ENCODE peak calls at places on chromosomes 11 and 22, in four cellular contexts. V, E, I and G are unnamed samples.

GRCh38 chr22:44029069-44029468 is 5.0 kb downstream of the PARVB start:
- DNase-seq in E (no peak), V (no peak), I (no peak), G (no peak)

GRCh38 chr11:70568504-70569172 is 170.3 kb downstream of the CTTN start:
- DNase-seq in V (peak; percentile 72), I (peak; percentile 45), E (peak; percentile 71), G (no peak)

GRCh38 chr11:88175004-88175706 is at the start of gene RAB38:
- DNase-seq in I (peak; percentile 27), E (peak; percentile 80), V (peak; percentile 81), G (no peak)

GRCh38 chr11:83836883-83837654 is 550.9 kb upstream of the CCDC90B start:
- DNase-seq in E (peak; percentile 75), V (peak; percentile 61), I (peak; percentile 57), G (peak; percentile 91)

GRCh38 chr22:27453688-27454087 is 347.9 kb downstream of the MN1 start:
- DNase-seq in V (no peak), E (peak; percentile 47), I (no peak), G (no peak)

GRCh38 chr11:74090701-74091100 is 80.1 kb downstream of the C2CD3 start:
- DNase-seq in I (peak; percentile 25), V (no peak), E (peak; percentile 13), G (no peak)

GRCh38 chr11:61126266-61126665 is 24.0 kb downstream of the CD5 start:
- DNase-seq in I (no peak), V (peak; percentile 52), E (peak; percentile 56), G (no peak)

GRCh38 chr22:49052560-49052959 is 775.1 kb downstream of the BRD1 start:
- DNase-seq in E (no peak), V (no peak), I (no peak), G (no peak)

GRCh38 chr11:629237-629583 is 2.2 kb upstream of the SCT start:
- DNase-seq in I (no peak), E (no peak), V (peak; percentile 46), G (no peak)

GRCh38 chr22:16609548-16610261 is 17.1 kb upstream of the CCT8L2 start:
- DNase-seq in E (no peak), I (peak; percentile 35), V (no peak), G (no peak)

GRCh38 chr22:30325724-30326703 is 727 bp downstream of the TBC1D10A start:
- DNase-seq in V (peak; percentile 49), E (peak; percentile 12), I (peak; percentile 68), G (peak; percentile 69)

GRCh38 chr11:48001438-48002021 is 21.2 kb downstream of the PTPRJ start:
- DNase-seq in E (no peak), V (no peak), I (no peak), G (peak; percentile 81)

DNA sequence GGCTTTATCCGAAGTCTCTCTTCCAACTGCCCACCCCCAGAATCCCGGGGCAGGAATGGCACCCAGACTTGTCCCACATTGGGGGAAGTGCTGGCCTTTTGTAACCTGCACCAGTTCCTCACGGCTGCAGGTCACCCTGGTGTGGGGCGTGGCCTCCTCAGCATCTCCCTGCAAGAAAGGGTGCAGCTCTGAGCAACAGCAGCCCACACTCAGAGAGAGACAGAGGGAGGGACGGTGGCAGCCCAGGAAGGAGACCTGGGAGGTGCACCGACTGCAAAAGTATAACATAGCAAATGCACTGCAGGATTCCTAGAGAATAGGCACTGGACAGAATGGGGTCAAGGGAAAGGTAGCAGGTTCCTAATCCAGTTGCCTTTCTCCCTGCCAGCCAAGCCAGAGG is 18.1 kb upstream of the IGSF9B start:
- DNase-seq in I (no peak), E (no peak), V (no peak), G (no peak)
- H3K4me3 ChIP-seq in I (no peak overlapping the region), E (no peak overlapping the region), V (no peak overlapping the region), G (no peak overlapping the region)

GRCh38 chr22:42777126-42777525 is 56.5 kb upstream of the A4GALT start:
- DNase-seq in I (no peak), V (no peak), E (no peak), G (no peak)

GRCh38 chr22:42785706-42786499 is 65.2 kb upstream of the A4GALT start:
- DNase-seq in I (no peak), V (no peak), E (no peak), G (no peak)

DNA sequence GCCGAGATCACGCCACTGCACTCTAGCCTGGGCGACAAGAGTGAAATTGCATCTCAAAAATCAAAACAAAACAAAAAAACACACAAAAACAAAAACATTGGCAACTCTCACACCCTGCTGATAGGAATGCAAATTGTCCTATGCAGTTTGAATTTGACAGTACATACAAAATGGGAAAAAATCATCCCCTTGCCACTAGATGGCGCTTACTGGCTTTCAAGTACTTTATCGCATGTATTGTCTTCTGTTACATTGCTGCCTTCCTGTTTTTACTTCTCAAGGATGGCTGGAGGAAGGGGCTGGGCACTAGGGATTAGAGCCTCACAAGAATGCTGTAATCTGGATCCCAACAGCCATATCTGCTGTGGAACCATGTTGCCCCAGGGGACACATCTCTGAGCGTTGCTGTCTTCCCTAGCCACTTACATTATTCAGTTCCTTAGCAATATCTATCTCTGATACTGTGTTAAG is 59.4 kb upstream of the A4GALT start:
- DNase-seq in V (no peak), I (peak; percentile 54), E (peak; percentile 91), G (peak; percentile 90)
- H2AFZ ChIP-seq in V (no peak overlapping the region), I (no peak overlapping the region), E (no peak overlapping the region), G (no peak overlapping the region)

DNA sequence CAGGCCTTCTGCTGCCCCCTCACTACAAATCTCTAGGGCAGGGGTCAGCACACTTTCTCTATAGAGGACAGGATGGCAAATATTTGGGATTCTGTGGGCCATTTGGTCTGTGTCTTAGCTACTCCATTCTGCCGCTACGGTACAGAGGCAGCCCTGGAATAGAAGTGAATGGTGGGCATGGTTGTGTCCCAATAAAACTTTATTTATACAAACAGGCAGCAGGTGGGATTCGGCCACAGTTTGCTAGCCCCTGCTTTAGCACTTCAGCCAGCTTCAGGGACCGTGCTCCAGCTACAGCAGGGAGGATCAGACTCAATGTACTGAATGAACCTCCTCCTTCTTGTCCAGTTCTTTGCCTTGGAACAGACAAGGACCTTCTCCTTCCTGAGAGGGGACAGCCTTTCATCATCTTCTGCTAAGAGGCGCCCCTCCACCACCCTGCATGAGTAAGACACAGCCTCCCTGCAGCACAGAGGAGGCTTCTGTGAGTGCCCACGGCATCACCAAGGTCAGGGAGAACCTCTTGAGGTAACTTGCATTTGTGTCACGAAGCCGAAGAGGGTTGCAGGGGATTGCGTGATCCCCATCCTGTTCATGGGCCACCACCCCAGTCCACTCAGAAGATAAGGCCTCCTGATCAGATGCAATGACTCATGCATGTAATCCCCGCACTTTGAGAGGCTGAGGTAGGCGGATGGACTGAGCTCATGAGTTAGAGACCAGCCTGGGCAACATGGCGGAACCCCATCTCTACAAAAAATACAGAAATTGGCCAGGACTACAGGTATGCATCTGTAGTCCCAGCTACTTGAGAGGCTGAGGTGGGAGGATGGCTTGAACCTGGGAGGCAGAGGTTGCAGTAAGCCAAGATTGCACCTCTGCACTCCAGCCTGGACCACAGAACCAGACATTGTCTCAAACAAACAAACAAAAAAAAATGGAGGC is 4.6 kb downstream of the C11orf24 start:
- DNase-seq in V (no peak), I (peak; percentile 47), E (no peak), G (no peak)
- H3K36me3 ChIP-seq in V (peaks cover 38% of the 10 kb centered on the region), I (peaks cover 75% of the 10 kb centered on the region), E (no peaks in the 10 kb centered on the region), G (peaks cover 20% of the 10 kb centered on the region)

DNA sequence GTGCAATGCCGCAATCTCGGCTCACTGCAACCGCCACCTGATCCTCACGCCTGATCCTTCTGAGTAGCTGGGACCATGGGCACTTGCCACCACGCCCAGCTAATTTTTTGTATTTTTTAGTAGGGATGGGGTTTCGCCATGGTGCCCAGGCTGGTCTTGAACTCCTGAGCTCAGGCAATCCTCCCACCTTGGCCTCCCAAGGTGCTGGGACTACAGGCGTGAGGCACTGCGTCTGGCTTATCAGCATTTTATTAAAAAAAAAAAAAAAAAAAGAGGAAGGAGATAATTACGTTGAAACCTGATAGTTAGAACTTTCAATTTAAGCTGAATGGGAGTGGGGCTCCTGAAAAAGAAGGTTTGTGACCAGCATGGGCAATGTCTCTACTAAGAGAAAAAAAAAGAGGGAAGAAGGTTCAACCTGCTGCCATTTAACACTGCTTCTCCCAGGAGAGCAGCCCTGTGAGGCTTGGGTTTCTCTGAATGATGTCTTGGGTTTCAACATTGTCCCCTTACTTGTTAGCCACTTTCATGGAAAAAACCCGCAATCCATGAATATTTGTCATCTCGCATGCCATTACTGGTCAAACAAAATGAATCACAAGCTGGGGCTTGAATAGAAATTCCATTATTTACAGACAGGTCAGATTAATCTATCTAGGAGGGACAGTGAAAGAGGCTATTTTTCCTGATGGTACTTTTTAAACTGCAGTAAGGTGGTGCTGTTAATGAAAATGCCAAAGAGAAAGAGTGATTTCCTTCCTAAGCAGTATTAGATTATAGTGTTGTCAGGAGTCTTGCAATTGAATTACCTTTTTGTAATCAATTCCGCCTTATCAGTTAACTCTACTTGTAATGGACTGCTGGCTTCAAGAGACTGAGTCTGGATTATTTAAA is 72.5 kb downstream of the PACS1 start:
- DNase-seq in E (no peak), V (no peak), I (no peak), G (peak; percentile 78)
- H3K4me3 ChIP-seq in E (no peak overlapping the region), V (no peak overlapping the region), I (no peak overlapping the region), G (no peak overlapping the region)

GRCh38 chr11:130528862-130529261 is 80.4 kb downstream of the ADAMTS15 start:
- DNase-seq in E (no peak), V (no peak), I (no peak), G (no peak)
- H2AFZ ChIP-seq in E (no peak overlapping the region), V (no peak overlapping the region), I (no peak overlapping the region), G (no peak overlapping the region)

GRCh38 chr11:68589817-68590216 is 94.5 kb upstream of the GAL start:
- DNase-seq in V (no peak), I (no peak), E (no peak), G (no peak)
- H3K36me3 ChIP-seq in V (peaks cover 60% of the 10 kb centered on the region), I (peaks cover 91% of the 10 kb centered on the region), E (peaks cover 13% of the 10 kb centered on the region), G (peaks cover 35% of the 10 kb centered on the region)

DNA sequence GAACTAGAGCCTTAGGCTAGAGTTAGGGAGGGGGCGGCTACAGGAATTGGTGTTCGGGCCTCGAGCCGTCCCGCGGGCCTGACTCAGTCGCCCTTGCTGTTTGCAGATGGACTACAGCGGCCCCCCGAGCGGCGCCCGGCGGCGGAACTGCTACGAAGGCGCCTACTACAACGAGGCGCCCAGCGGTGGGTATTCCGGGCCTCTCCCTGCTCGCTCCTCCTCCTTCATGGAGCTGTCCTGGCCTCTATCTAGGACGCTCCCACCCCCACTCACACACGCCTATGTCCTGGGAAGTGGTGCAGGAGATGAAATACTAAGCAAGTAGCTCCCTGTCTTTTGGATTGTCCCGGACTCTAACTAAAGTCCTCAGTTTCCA is 1.4 kb downstream of the MYOD1 start:
- DNase-seq in V (peak; percentile 66), I (no peak), E (peak; percentile 56), G (no peak)
- H3K4me3 ChIP-seq in V (peak overlapping the region; percentile 34), I (no peak overlapping the region), E (peak overlapping the region; percentile 42), G (no peak overlapping the region)

GRCh38 chr22:40739723-40740122 is 60.4 kb downstream of the MCHR1 start:
- DNase-seq in E (no peak), I (no peak), V (no peak), G (no peak)

GRCh38 chr22:40746428-40747220 is 67.3 kb downstream of the MCHR1 start:
- DNase-seq in V (no peak), I (no peak), E (no peak), G (no peak)

GRCh38 chr22:40743740-40744139 is 64.5 kb downstream of the MCHR1 start:
- DNase-seq in V (no peak), I (no peak), E (no peak), G (no peak)

GRCh38 chr22:40741116-40741515 is 61.8 kb downstream of the MCHR1 start:
- DNase-seq in E (no peak), I (no peak), V (no peak), G (no peak)
- H2AFZ ChIP-seq in E (no peak overlapping the region), I (no peak overlapping the region), V (no peak overlapping the region), G (no peak overlapping the region)